ENCODE peak calls at places on chromosomes 12 and 14, in ten cellular contexts. C is NCI-H2081; I is stimulated activated CD8-positive, alpha-beta memory T cell treated with anti-CD3 and anti-CD28 coated beads, Interleukin-2, amount 100 ng/mL, for 1 hour; F is upper lobe of right lung; Q is HEK293T; G is hypothalamus; W is NB4; K is PC-9; D is effector memory CD8-positive, alpha-beta T cell; O is astrocyte of the spinal cord. Y is an unnamed sample.
A peak's percentile ranks its signal among the peaks of the same experiment; 100 is the strongest.

GRCh38 chr14:60651936-60652673 is 2.8 kb upstream of the SIX1 start:
- DNase-seq in Q (no peak), G (no peak), C (no peak), W (no peak), O (no peak), D (no peak), I (no peak), F (no peak), K (no peak), Y (no peak)

GRCh38 chr14:59020382-59020781 is 168.1 kb upstream of the DAAM1 start:
- DNase-seq in W (peak; percentile 21), Q (peak; percentile 33), I (no peak), C (no peak), D (no peak), G (no peak), K (no peak), F (no peak), O (peak; percentile 43), Y (no peak)

GRCh38 chr14:77012193-77012592 is 16.3 kb downstream of the IRF2BPL start:
- DNase-seq in F (no peak), O (no peak), W (no peak), K (no peak), C (no peak), I (no peak), G (no peak), D (no peak), Q (no peak), Y (no peak)

GRCh38 chr12:109916045-109916444 is 16.0 kb downstream of the TCHP start:
- DNase-seq in D (no peak), O (no peak), K (no peak), G (no peak), Q (no peak), I (no peak), F (no peak), C (no peak), W (no peak), Y (peak; percentile 7)

GRCh38 chr12:1496162-1496925 is 98.0 kb downstream of the FBXL14 start:
- DNase-seq in C (no peak), Q (no peak), D (no peak), I (no peak), K (peak; percentile 69), G (no peak), W (no peak), F (no peak), O (peak; percentile 42), Y (no peak)

GRCh38 chr12:84779169-84779568 is 133.4 kb downstream of the SLC6A15 start:
- DNase-seq in D (no peak), I (no peak), Q (no peak), F (no peak), C (no peak), G (no peak), O (no peak), W (no peak), K (no peak), Y (no peak)

GRCh38 chr14:68518180-68518579 is 274.7 kb downstream of the ZFP36L1 start:
- DNase-seq in G (no peak), I (no peak), W (no peak), O (no peak), K (no peak), C (no peak), F (no peak), Q (no peak), D (no peak), Y (no peak)

GRCh38 chr14:54806616-54807015 is 96.0 kb downstream of the GCH1 start:
- DNase-seq in K (no peak), Q (no peak), F (no peak), C (no peak), O (no peak), G (no peak), W (no peak), D (no peak), I (no peak), Y (no peak)

GRCh38 chr12:99914206-99914605 is 70.5 kb downstream of the ANKS1B start:
- DNase-seq in F (no peak), K (no peak), C (no peak), Q (no peak), O (no peak), W (no peak), I (no peak), D (no peak), G (no peak), Y (no peak)

GRCh38 chr12:57836442-57837375 is 9.8 kb downstream of the CTDSP2 start:
- DNase-seq in Q (peak; percentile 42), W (peak; percentile 93), F (peak; percentile 76), I (no peak), G (peak; percentile 51), O (peak; percentile 86), K (no peak), C (peak; percentile 46), D (peak; percentile 24), Y (no peak)

GRCh38 chr12:82968644-82969339 is 282.1 kb downstream of the TMTC2 start:
- DNase-seq in O (no peak), Q (no peak), I (no peak), D (no peak), F (no peak), G (no peak), W (peak; percentile 94), C (no peak), K (no peak), Y (no peak)

GRCh38 chr12:124744659-124745467 is 118.8 kb downstream of the SCARB1 start:
- DNase-seq in K (no peak), D (no peak), Q (peak; percentile 85), I (no peak), O (no peak), G (no peak), W (no peak), C (no peak), F (no peak), Y (no peak)

GRCh38 chr12:110561471-110562201 is 21.5 kb downstream of the PPTC7 start:
- DNase-seq in D (no peak), O (no peak), C (no peak), I (no peak), G (no peak), K (no peak), W (no peak), Q (no peak), F (no peak), Y (no peak)

GRCh38 chr14:105073720-105074600 is 8.7 kb upstream of the GPR132 start:
- DNase-seq in K (no peak), Q (no peak), D (no peak), I (no peak), F (no peak), W (no peak), G (no peak), O (no peak), C (no peak), Y (no peak)

GRCh38 chr14:90564496-90564895 is 167.7 kb downstream of the CALM1 start:
- DNase-seq in I (no peak), C (no peak), O (no peak), G (no peak), W (no peak), F (no peak), K (no peak), D (no peak), Q (no peak), Y (no peak)

GRCh38 chr12:62256408-62257079 is 3.7 kb upstream of the USP15 start:
- DNase-seq in D (no peak), Q (no peak), C (no peak), W (peak; percentile 61), O (no peak), I (no peak), F (no peak), G (no peak), K (no peak), Y (no peak)

GRCh38 chr14:23793532-23793931 is 157.4 kb downstream of the DHRS2 start:
- DNase-seq in C (no peak), F (no peak), K (no peak), O (no peak), Q (no peak), W (no peak), D (no peak), I (no peak), G (no peak), Y (no peak)

GRCh38 chr14:43119672-43120071 is 1387.4 kb downstream of the FSCB start:
- DNase-seq in K (no peak), O (no peak), I (no peak), F (no peak), W (no peak), C (no peak), G (no peak), D (no peak), Q (no peak), Y (no peak)

GRCh38 chr14:85079842-85080741 is 449.9 kb upstream of the FLRT2 start:
- DNase-seq in O (no peak), W (no peak), G (no peak), K (no peak), I (no peak), D (no peak), Q (no peak), C (no peak), F (no peak), Y (no peak)

GRCh38 chr12:123032736-123033391 is 52.4 kb downstream of the ARL6IP4 start:
- DNase-seq in W (peak; percentile 36), I (no peak), Q (no peak), F (peak; percentile 51), C (no peak), G (no peak), O (no peak), D (no peak), K (no peak), Y (no peak)

Y was measured in lower lobe of right lung.